ENCODE peak calls at places on chromosome 3, in six cellular contexts. U, T, C, X, B and D are unnamed samples.

GRCh38 chr3:176967525-176967924 is 229.8 kb downstream of the TBL1XR1 start:
- DNase-seq in U (no peak), T (no peak), C (no peak), X (no peak), B (no peak), D (no peak)

GRCh38 chr3:30353711-30354467 is 252.5 kb upstream of the TGFBR2 start:
- DNase-seq in U (no peak), T (no peak), C (peak), X (no peak), B (no peak), D (peak)

GRCh38 chr3:108099679-108100428 is 9.0 kb upstream of the CD47 start:
- DNase-seq in U (no peak), T (no peak), C (no peak), X (no peak), B (no peak), D (peak)

GRCh38 chr3:81349941-81350340 is 411.5 kb downstream of the GBE1 start:
- DNase-seq in U (no peak), T (no peak), C (no peak), X (no peak), B (no peak), D (no peak)

GRCh38 chr3:190996376-190996775 is 133.9 kb upstream of the GMNC start:
- DNase-seq in U (no peak), T (peak), C (no peak), X (no peak), B (no peak), D (no peak)

GRCh38 chr3:101814835-101815234 is 34.5 kb upstream of the NFKBIZ start:
- DNase-seq in U (no peak), T (no peak), C (no peak), X (no peak), B (no peak), D (no peak)

GRCh38 chr3:58874248-58874741 is 175.5 kb downstream of the CFAP20DC start:
- DNase-seq in U (no peak), T (no peak), C (no peak), X (peak), B (no peak), D (no peak)

GRCh38 chr3:172982731-172983364 is 158.2 kb downstream of the SPATA16 start:
- DNase-seq in U (no peak), T (peak), C (no peak), X (peak), B (no peak), D (peak)

GRCh38 chr3:42820746-42821051 is 11.5 kb downstream of the ACKR2 start:
- DNase-seq in U (no peak), T (no peak), C (no peak), X (no peak), B (no peak), D (no peak)

GRCh38 chr3:130081371-130081881 is at the start of gene ALG1L2:
- DNase-seq in U (no peak), T (no peak), C (no peak), X (no peak), B (no peak), D (no peak)

GRCh38 chr3:124832782-124833709 is 54.1 kb downstream of the ITGB5 start:
- DNase-seq in U (no peak), T (peak), C (no peak), X (no peak), B (no peak), D (no peak)

GRCh38 chr3:186108106-186108940 is 566 bp downstream of the ETV5 start:
- DNase-seq in U (peak), T (peak), C (peak), X (peak), B (peak), D (peak)

GRCh38 chr3:194082596-194083220 is 53.2 kb upstream of the HES1 start:
- DNase-seq in U (peak), T (no peak), C (no peak), X (no peak), B (no peak), D (no peak)

GRCh38 chr3:129625071-129625874 is 18.8 kb upstream of the PLXND1 start:
- DNase-seq in U (no peak), T (no peak), C (no peak), X (peak), B (peak), D (peak)

GRCh38 chr3:64977308-64978100 is 289.7 kb upstream of the ADAMTS9 start:
- DNase-seq in U (no peak), T (peak), C (no peak), X (no peak), B (no peak), D (no peak)

GRCh38 chr3:48474619-48475018 is 28.1 kb downstream of the ATRIP start:
- DNase-seq in U (peak), T (no peak), C (no peak), X (no peak), B (no peak), D (no peak)

GRCh38 chr3:151873433-151873832 is at the start of gene SUCNR1:
- DNase-seq in U (no peak), T (no peak), C (no peak), X (peak), B (no peak), D (no peak)

GRCh38 chr3:18124501-18124900 is 300.6 kb downstream of the SATB1 start:
- DNase-seq in U (no peak), T (peak), C (no peak), X (peak), B (no peak), D (no peak)

GRCh38 chr3:40191850-40192448 is 117.6 kb upstream of the EIF1B start:
- DNase-seq in U (peak), T (peak), C (peak), X (peak), B (peak), D (peak)

GRCh38 chr3:57151021-57151449 is 14.1 kb downstream of the IL17RD start:
- DNase-seq in U (no peak), T (peak), C (no peak), X (peak), B (no peak), D (no peak)

GRCh38 chr3:98734311-98734710 is 28.8 kb upstream of the ST3GAL6 start:
- DNase-seq in U (no peak), T (no peak), C (no peak), X (no peak), B (no peak), D (no peak)

GRCh38 chr3:98755601-98756000 is 7.5 kb upstream of the ST3GAL6 start:
- DNase-seq in U (no peak), T (no peak), C (no peak), X (no peak), B (no peak), D (no peak)

GRCh38 chr3:46942079-46942478 is 34.5 kb downstream of the CCDC12 start:
- DNase-seq in U (no peak), T (no peak), C (no peak), X (no peak), B (no peak), D (no peak)

GRCh38 chr3:46943237-46944187 is 33.0 kb downstream of the CCDC12 start:
- DNase-seq in U (peak), T (no peak), C (no peak), X (no peak), B (peak), D (no peak)

GRCh38 chr3:46939578-46940405 is 36.8 kb downstream of the CCDC12 start:
- DNase-seq in U (peak), T (no peak), C (no peak), X (no peak), B (no peak), D (no peak)

GRCh38 chr3:46944191-46944590 is 32.4 kb downstream of the CCDC12 start:
- DNase-seq in U (no peak), T (no peak), C (no peak), X (no peak), B (no peak), D (no peak)

DNA sequence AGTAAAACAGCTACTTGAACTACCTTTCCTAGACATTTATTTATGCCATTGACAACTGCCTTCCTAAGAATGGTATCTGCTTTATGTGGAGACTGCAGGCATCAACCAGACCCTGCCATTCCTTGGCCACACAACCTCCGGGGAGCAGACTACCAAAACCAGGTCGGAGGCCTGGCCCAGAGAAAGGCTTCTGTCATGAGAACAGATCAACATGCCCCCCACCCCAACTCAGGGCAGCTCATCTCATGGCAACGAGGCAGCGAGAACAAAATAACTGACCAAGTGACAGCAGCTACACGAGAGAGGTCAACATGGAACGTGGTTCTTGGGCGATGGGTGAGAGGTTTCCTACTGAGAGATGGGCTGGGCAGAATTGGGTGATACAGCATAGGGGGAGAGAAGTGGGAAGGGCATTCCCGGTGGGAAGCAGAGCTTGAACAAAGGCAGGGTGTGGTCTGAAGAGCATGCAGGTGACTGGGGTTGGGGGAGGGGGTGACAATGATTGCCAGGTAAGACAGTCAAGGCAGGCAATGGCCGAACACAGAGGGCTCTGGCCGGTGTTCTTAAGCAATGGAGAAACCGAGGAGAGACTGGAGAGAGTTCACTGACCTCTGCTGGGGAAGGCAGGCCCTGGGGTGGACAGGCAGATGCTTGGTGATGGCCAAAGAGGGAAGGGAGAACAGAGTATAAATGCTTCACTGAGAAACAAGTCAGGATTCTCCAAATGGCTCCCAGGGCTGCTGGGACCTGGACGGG is 33.9 kb downstream of the CCDC12 start:
- DNase-seq in U (no peak), T (no peak), C (no peak), X (no peak), B (no peak), D (no peak)
- H3K4me3 ChIP-seq in U (no peak), T (no peak), C (no peak), X (no peak), B (peak), D (no peak)

GRCh38 chr3:95750097-95750496 is 1064.3 kb upstream of the EPHA6 start:
- DNase-seq in U (no peak), T (no peak), C (no peak), X (no peak), B (no peak), D (no peak)

GRCh38 chr3:95752199-95752598 is 1062.2 kb upstream of the EPHA6 start:
- DNase-seq in U (no peak), T (no peak), C (no peak), X (no peak), B (no peak), D (no peak)
- H3K4me3 ChIP-seq in U (no peak), T (no peak), C (no peak), X (no peak), B (no peak), D (no peak)

GRCh38 chr3:126984391-126985142 is 1.7 kb downstream of the PLXNA1 start:
- DNase-seq in U (no peak), T (no peak), C (no peak), X (no peak), B (no peak), D (no peak)
- H3K4me3 ChIP-seq in U (no peak), T (peak), C (no peak), X (peak), B (peak), D (peak)

GRCh38 chr3:12954891-12955650 is 113.7 kb upstream of the RPL32 start:
- DNase-seq in U (peak), T (peak), C (peak), X (peak), B (no peak), D (no peak)
- H3K4me3 ChIP-seq in U (no peak), T (no peak), C (no peak), X (no peak), B (no peak), D (no peak)